ENCODE peak calls at places on chromosomes 11 and 22, in seven cellular contexts. E is GM23248; O is GM10248; R is right lobe of liver; H is stimulated activated CD8-positive, alpha-beta memory T cell treated with anti-CD3 and anti-CD28 coated beads, Interleukin-7, amount 100 ng/mL, for 1 hour; K is NCI-H1105; P is omental fat pad. C is an unnamed sample.

GRCh38 chr11:88250566-88251080 is 75.4 kb upstream of the RAB38 start:
- DNase-seq in O (no peak), P (no peak), E (no peak), K (peak; percentile 85), H (no peak), R (no peak), C (no peak)

GRCh38 chr11:131033151-131033651 is 116.9 kb upstream of the SNX19 start:
- DNase-seq in O (no peak), H (no peak), R (no peak), K (no peak), E (peak; percentile 96), P (no peak), C (no peak)

GRCh38 chr22:35726398-35726797 is 8.7 kb downstream of the APOL5 start:
- DNase-seq in E (no peak), K (no peak), P (no peak), H (no peak), O (no peak), R (no peak), C (no peak)

GRCh38 chr22:50190182-50190951 is 4.7 kb downstream of the TRABD start:
- DNase-seq in E (peak; percentile 70), O (peak; percentile 85), R (peak; percentile 89), K (peak; percentile 24), P (no peak), H (peak; percentile 62), C (no peak)

GRCh38 chr11:63766501-63767270 is 1.9 kb downstream of the ZFTA start:
- DNase-seq in R (no peak), K (no peak), P (no peak), H (no peak), O (no peak), E (peak; percentile 17), C (no peak)

GRCh38 chr11:60910281-60910687 is 3.7 kb upstream of the TMEM109 start:
- DNase-seq in K (no peak), R (no peak), H (no peak), P (no peak), O (peak; percentile 68), E (no peak), C (no peak)

GRCh38 chr11:117315285-117316196 is 515 bp downstream of the BACE1 start:
- DNase-seq in E (peak; percentile 51), R (no peak), H (no peak), K (no peak), P (no peak), O (no peak), C (no peak)

GRCh38 chr22:22233081-22233480 is 11.5 kb upstream of the VPREB1 start:
- DNase-seq in H (no peak), K (no peak), E (no peak), R (no peak), P (no peak), O (no peak), C (no peak)

GRCh38 chr22:50018608-50019291 is 6.2 kb upstream of the IL17REL start:
- DNase-seq in E (no peak), O (no peak), P (no peak), K (no peak), H (no peak), R (no peak), C (no peak)

GRCh38 chr22:43018615-43019014 is 3.7 kb upstream of the PACSIN2 start:
- DNase-seq in R (no peak), H (no peak), P (no peak), K (no peak), O (no peak), E (no peak), C (no peak)

GRCh38 chr11:59102259-59102765 is 4.7 kb upstream of the FAM111B start:
- DNase-seq in K (no peak), H (no peak), R (peak; percentile 62), P (no peak), E (peak; percentile 62), O (peak; percentile 74), C (no peak)

GRCh38 chr22:33803371-33803770 is 116.9 kb downstream of the LARGE1 start:
- DNase-seq in H (no peak), K (no peak), O (no peak), E (peak; percentile 98), P (no peak), R (no peak), C (no peak)

GRCh38 chr11:126839496-126839895 is 161.1 kb downstream of the KIRREL3 start:
- DNase-seq in K (no peak), P (no peak), E (no peak), H (no peak), R (no peak), O (no peak), C (no peak)

GRCh38 chr11:119795231-119795630 is 66.2 kb upstream of the NECTIN1 start:
- DNase-seq in P (no peak), R (peak; percentile 28), E (peak; percentile 99), O (no peak), H (no peak), K (no peak), C (no peak)

GRCh38 chr11:47466701-47467250 is 17.8 kb upstream of the RAPSN start:
- DNase-seq in R (peak; percentile 78), P (no peak), H (no peak), K (peak; percentile 85), O (no peak), E (peak; percentile 46), C (no peak)

GRCh38 chr11:1437500-1437899 is 47.8 kb downstream of the BRSK2 start:
- DNase-seq in R (no peak), K (no peak), O (no peak), H (no peak), P (no peak), E (peak; percentile 60), C (no peak)

GRCh38 chr11:68010058-68011041 is at the start of gene ALDH3B1:
- DNase-seq in E (peak; percentile 95), K (no peak), P (peak; percentile 76), H (no peak), R (peak; percentile 96), O (no peak), C (no peak)

C was measured in cerebellar nuclear complex.